ENCODE peak calls at places on chromosomes 5 and 9, in eight cellular contexts. A, R, G, L, B, Z, M and D are unnamed samples.

GRCh38 chr5:163596536-163596935 is 91.1 kb downstream of the MAT2B start:
- DNase-seq in A (no peak), R (no peak), G (no peak), L (no peak), B (no peak), Z (no peak), M (no peak), D (no peak)

GRCh38 chr9:81517954-81518353 is 171.4 kb downstream of the TLE1 start:
- DNase-seq in A (no peak), R (peak), G (no peak), L (no peak), B (no peak), Z (no peak), M (no peak), D (no peak)

GRCh38 chr5:180816608-180817534 is 14.3 kb upstream of the MGAT1 start:
- DNase-seq in A (peak), R (no peak), G (no peak), L (peak), B (no peak), Z (no peak), M (no peak), D (no peak)

GRCh38 chr5:172235827-172236749 is 42.1 kb downstream of the EFCAB9 start:
- DNase-seq in A (no peak), R (no peak), G (peak), L (no peak), B (peak), Z (no peak), M (no peak), D (no peak)

GRCh38 chr5:97547999-97548797 is 365.2 kb upstream of the RIOK2 start:
- DNase-seq in A (no peak), R (no peak), G (no peak), L (no peak), B (no peak), Z (no peak), M (no peak), D (no peak)

GRCh38 chr5:1295650-1296037 is 776 bp upstream of the TERT start:
- DNase-seq in A (no peak), R (no peak), G (no peak), L (no peak), B (no peak), Z (no peak), M (no peak), D (no peak)

GRCh38 chr9:115649991-115650472 is 503.6 kb upstream of the PAPPA start:
- DNase-seq in A (peak), R (no peak), G (peak), L (peak), B (peak), Z (no peak), M (no peak), D (no peak)

GRCh38 chr9:108854641-108855528 is 901 bp downstream of the ACTL7B start:
- DNase-seq in A (no peak), R (no peak), G (no peak), L (peak), B (no peak), Z (no peak), M (no peak), D (no peak)

GRCh38 chr5:68214472-68215207 is 916 bp upstream of the PIK3R1 start:
- DNase-seq in A (no peak), R (peak), G (peak), L (peak), B (no peak), Z (no peak), M (peak), D (no peak)

GRCh38 chr5:40378431-40379175 is 301.1 kb upstream of the PTGER4 start:
- DNase-seq in A (no peak), R (no peak), G (no peak), L (no peak), B (no peak), Z (no peak), M (no peak), D (no peak)

GRCh38 chr9:122097679-122098315 is 4.7 kb upstream of the TTLL11 start:
- DNase-seq in A (no peak), R (no peak), G (peak), L (peak), B (no peak), Z (no peak), M (no peak), D (no peak)

GRCh38 chr5:59923465-59923864 is 29.9 kb upstream of the PDE4D start:
- DNase-seq in A (peak), R (peak), G (peak), L (peak), B (no peak), Z (peak), M (peak), D (peak)

GRCh38 chr5:168377525-168377924 is 86.1 kb downstream of the WWC1 start:
- DNase-seq in A (no peak), R (no peak), G (no peak), L (no peak), B (no peak), Z (no peak), M (no peak), D (no peak)

GRCh38 chr5:92627186-92627585 is 953.8 kb downstream of the NR2F1-AS1 start:
- DNase-seq in A (no peak), R (no peak), G (no peak), L (no peak), B (no peak), Z (no peak), M (no peak), D (peak)

GRCh38 chr5:124064956-124065355 is 553.0 kb downstream of the CSNK1G3 start:
- DNase-seq in A (no peak), R (no peak), G (no peak), L (no peak), B (no peak), Z (no peak), M (no peak), D (no peak)

GRCh38 chr9:85645909-85646627 is 95.7 kb downstream of the AGTPBP1 start:
- DNase-seq in A (no peak), R (no peak), G (no peak), L (no peak), B (no peak), Z (no peak), M (no peak), D (no peak)

GRCh38 chr9:18368206-18368605 is 105.7 kb upstream of the ADAMTSL1 start:
- DNase-seq in A (peak), R (no peak), G (peak), L (peak), B (no peak), Z (no peak), M (no peak), D (no peak)

GRCh38 chr9:127058645-127059021 is 63.8 kb downstream of the ANGPTL2 start:
- DNase-seq in A (no peak), R (no peak), G (peak), L (peak), B (no peak), Z (no peak), M (no peak), D (no peak)

GRCh38 chr5:123155511-123155923 is 66.5 kb downstream of the PRDM6 start:
- DNase-seq in A (peak), R (no peak), G (no peak), L (peak), B (no peak), Z (no peak), M (no peak), D (no peak)

GRCh38 chr5:123460296-123460729 is 37.1 kb upstream of the CEP120 start:
- DNase-seq in A (peak), R (no peak), G (no peak), L (no peak), B (no peak), Z (peak), M (peak), D (peak)

GRCh38 chr5:163447191-163447590 is 9.8 kb downstream of the CCNG1 start:
- DNase-seq in A (no peak), R (no peak), G (no peak), L (no peak), B (no peak), Z (no peak), M (no peak), D (no peak)

GRCh38 chr9:127049044-127049443 is 73.4 kb downstream of the ANGPTL2 start:
- DNase-seq in A (peak), R (no peak), G (peak), L (peak), B (no peak), Z (peak), M (no peak), D (peak)

GRCh38 chr9:32581512-32582143 is 8.7 kb upstream of the NDUFB6 start:
- DNase-seq in A (peak), R (peak), G (peak), L (peak), B (peak), Z (peak), M (peak), D (peak)

GRCh38 chr9:84583866-84584265 is 85.7 kb upstream of the NTRK2 start:
- DNase-seq in A (no peak), R (no peak), G (no peak), L (no peak), B (no peak), Z (no peak), M (no peak), D (no peak)

GRCh38 chr9:112380102-112380581 is at the start of gene HSDL2:
- DNase-seq in A (peak), R (no peak), G (peak), L (peak), B (no peak), Z (no peak), M (peak), D (no peak)

GRCh38 chr9:69175488-69175872 is 1.4 kb downstream of the TJP2 start:
- DNase-seq in A (peak), R (peak), G (peak), L (peak), B (no peak), Z (no peak), M (no peak), D (no peak)

GRCh38 chr9:33791117-33791516 is 4.2 kb upstream of the PRSS3 start:
- DNase-seq in A (peak), R (no peak), G (peak), L (peak), B (no peak), Z (no peak), M (no peak), D (peak)

GRCh38 chr5:107248065-107248695 is 422.6 kb downstream of the EFNA5 start:
- DNase-seq in A (no peak), R (peak), G (peak), L (peak), B (no peak), Z (peak), M (peak), D (peak)

GRCh38 chr5:154341620-154342019 is 104.2 kb upstream of the SAP30L start:
- DNase-seq in A (no peak), R (no peak), G (no peak), L (no peak), B (peak), Z (no peak), M (no peak), D (no peak)

GRCh38 chr5:75963554-75963953 is 119.6 kb upstream of the SV2C start:
- DNase-seq in A (no peak), R (no peak), G (no peak), L (no peak), B (no peak), Z (no peak), M (no peak), D (no peak)

GRCh38 chr9:137128158-137129088 is 10.5 kb upstream of the GRIN1 start:
- DNase-seq in A (no peak), R (no peak), G (no peak), L (no peak), B (no peak), Z (no peak), M (no peak), D (no peak)

GRCh38 chr9:110807956-110808598 is 139.5 kb downstream of the MUSK start:
- DNase-seq in A (peak), R (no peak), G (no peak), L (no peak), B (no peak), Z (no peak), M (no peak), D (no peak)
- H3K4me3 ChIP-seq in A (no peak), R (no peak), G (no peak), L (no peak), B (no peak), Z (no peak), M (no peak), D (no peak)

GRCh38 chr5:150672884-150673275 is 11.8 kb downstream of the MYOZ3 start:
- DNase-seq in A (no peak), R (no peak), G (no peak), L (no peak), B (no peak), Z (no peak), M (no peak), D (no peak)
- H2AFZ ChIP-seq in A (peak), R (no peak), G (peak), L (peak), B (no peak), Z (no peak), M (peak), D (peak)

GRCh38 chr5:135467051-135467625 is 15.0 kb upstream of the TIFAB start:
- DNase-seq in A (no peak), R (no peak), G (no peak), L (no peak), B (no peak), Z (no peak), M (no peak), D (no peak)
- TF ChIP-seq EZH2 in A (no peak), R (no peak), G (no peak), L (no peak), B (no peak), Z (no peak), M (peak), D (no peak)

GRCh38 chr5:55625603-55625875 is 86.6 kb downstream of the SLC38A9 start:
- DNase-seq in A (no peak), R (peak), G (no peak), L (no peak), B (no peak), Z (no peak), M (peak), D (no peak)
- H3K4me3 ChIP-seq in A (no peak), R (no peak), G (no peak), L (no peak), B (no peak), Z (no peak), M (peak), D (no peak)